ENCODE peak calls at places on chromosomes 4 and X, in nine cellular contexts. H is non-pigmented ciliary epithelial cell; Q is stimulated activated CD8-positive, alpha-beta memory T cell treated with anti-CD3 and anti-CD28 coated beads, Interleukin-2, amount 100 ng/mL, for 48 hours; E is nephron progenitor cell; O is stimulated activated CD4-positive, alpha-beta T cell treated with anti-CD3 and anti-CD28 coated beads, Interleukin-15, amount 100 ng/mL, for 1 hour; F is SJSA1; R is left ventricle myocardium inferior; J is T-helper 17 cell; D is germinal center. G is an unnamed sample.

GRCh38 chr4:75990129-75990528 is 616 bp downstream of the SDAD1 start:
- DNase-seq in H (no peak), Q (no peak), E (no peak), O (no peak), F (no peak), R (no peak), J (no peak), D (no peak), G (no peak)

GRCh38 chrX:110442631-110443030 is 84.0 kb downstream of the RTL9 start:
- DNase-seq in H (no peak), Q (no peak), E (peak), O (no peak), F (no peak), R (no peak), J (no peak), D (peak), G (peak)

GRCh38 chrX:156002517-156002916 is 5.0 kb downstream of the IL9R start:
- DNase-seq in H (no peak), Q (no peak), E (no peak), O (no peak), F (no peak), R (no peak), J (no peak), D (no peak), G (no peak)

GRCh38 chr4:7322166-7322991 is 112.4 kb downstream of the PSAPL1 start:
- DNase-seq in H (no peak), Q (no peak), E (no peak), O (no peak), F (no peak), R (peak), J (no peak), D (no peak), G (no peak)

GRCh38 chr4:54566608-54567007 is 91.1 kb upstream of the KIT start:
- DNase-seq in H (no peak), Q (no peak), E (no peak), O (no peak), F (no peak), R (no peak), J (no peak), D (no peak), G (no peak)

GRCh38 chr4:54015421-54016065 is 48.9 kb downstream of the CHIC2 start:
- DNase-seq in H (no peak), Q (no peak), E (no peak), O (no peak), F (no peak), R (no peak), J (no peak), D (no peak), G (no peak)

GRCh38 chr4:10694151-10694825 is 9.7 kb upstream of the CLNK start:
- DNase-seq in H (no peak), Q (no peak), E (no peak), O (no peak), F (no peak), R (no peak), J (no peak), D (no peak), G (no peak)

GRCh38 chrX:106177106-106177981 is 9.2 kb downstream of the PWWP3B start:
- DNase-seq in H (no peak), Q (no peak), E (peak), O (no peak), F (no peak), R (peak), J (no peak), D (no peak), G (peak)

GRCh38 chr4:13284932-13285331 is 199.2 kb downstream of the RAB28 start:
- DNase-seq in H (no peak), Q (no peak), E (no peak), O (no peak), F (no peak), R (no peak), J (no peak), D (no peak), G (no peak)

GRCh38 chrX:12999422-12999821 is 24.5 kb downstream of the TMSB4X start:
- DNase-seq in H (no peak), Q (no peak), E (no peak), O (no peak), F (no peak), R (no peak), J (no peak), D (no peak), G (no peak)

GRCh38 chr4:151853034-151853433 is 92.2 kb upstream of the GATB start:
- DNase-seq in H (no peak), Q (no peak), E (no peak), O (no peak), F (no peak), R (no peak), J (no peak), D (no peak), G (no peak)

GRCh38 chr4:47705326-47705981 is 132.4 kb downstream of the CORIN start:
- DNase-seq in H (no peak), Q (no peak), E (no peak), O (no peak), F (no peak), R (no peak), J (no peak), D (peak), G (no peak)

GRCh38 chr4:26566027-26566578 is 17.8 kb upstream of the TBC1D19 start:
- DNase-seq in H (no peak), Q (no peak), E (no peak), O (no peak), F (no peak), R (no peak), J (no peak), D (no peak), G (no peak)

GRCh38 chr4:1370321-1371124 is 23.5 kb downstream of the UVSSA start:
- DNase-seq in H (no peak), Q (no peak), E (no peak), O (no peak), F (no peak), R (peak), J (no peak), D (no peak), G (peak)

GRCh38 chrX:104254442-104255115 is at the start of gene ESX1:
- DNase-seq in H (no peak), Q (no peak), E (peak), O (no peak), F (no peak), R (no peak), J (no peak), D (no peak), G (peak)

GRCh38 chrX:154507673-154508072 is 8.4 kb downstream of the FAM3A start:
- DNase-seq in H (no peak), Q (no peak), E (no peak), O (no peak), F (no peak), R (no peak), J (no peak), D (no peak), G (no peak)

GRCh38 chr4:5051692-5052423 is 578 bp downstream of the STK32B start:
- DNase-seq in H (no peak), Q (no peak), E (no peak), O (no peak), F (no peak), R (no peak), J (no peak), D (no peak), G (no peak)

GRCh38 chr4:30294295-30294694 is 425.9 kb upstream of the PCDH7 start:
- DNase-seq in H (no peak), Q (no peak), E (no peak), O (no peak), F (no peak), R (no peak), J (no peak), D (no peak), G (no peak)

GRCh38 chr4:78544681-78545080 is 6.9 kb upstream of the ANXA3 start:
- DNase-seq in H (no peak), Q (no peak), E (no peak), O (no peak), F (no peak), R (no peak), J (no peak), D (no peak), G (no peak)